ENCODE peak calls at places on chromosome 21, in eight cellular contexts. V is Karpas-422; D is right lobe of liver; S is effector memory CD4-positive, alpha-beta T cell; G is tibial nerve; M is right atrium auricular region; U is ovary; L is GM23248. J is an unnamed sample. For H3K4me1, the result is how much of the 10 kb centered on the place peaks cover.

GRCh38 chr21:15850645-15851044 is 120.9 kb downstream of the USP25 start:
- DNase-seq in V (no peak), D (no peak), S (no peak), G (no peak), M (no peak), U (no peak), L (peak), J (no peak)

GRCh38 chr21:18289876-18290275 is 45.2 kb downstream of the CHODL start:
- DNase-seq in V (no peak), D (no peak), S (no peak), G (no peak), M (no peak), U (no peak), L (no peak), J (no peak)

GRCh38 chr21:15301736-15302135 is 236.9 kb upstream of the NRIP1 start:
- DNase-seq in V (no peak), D (no peak), S (no peak), G (no peak), M (no peak), U (no peak), L (peak), J (no peak)

GRCh38 chr21:29316029-29316742 is 17.5 kb downstream of the BACH1 start:
- DNase-seq in V (no peak), D (no peak), S (no peak), G (no peak), M (no peak), U (no peak), L (no peak), J (no peak)

GRCh38 chr21:32382108-32382601 is 10.7 kb downstream of the URB1 start:
- DNase-seq in V (no peak), D (no peak), S (no peak), G (no peak), M (no peak), U (no peak), L (peak), J (no peak)

GRCh38 chr21:31161157-31161556 is 122.9 kb upstream of the KRTAP19-8 start:
- DNase-seq in V (no peak), D (no peak), S (no peak), G (no peak), M (no peak), U (no peak), L (peak), J (no peak)

GRCh38 chr21:28743723-28744122 is 249.0 kb downstream of the LTN1 start:
- DNase-seq in V (no peak), D (no peak), S (no peak), G (no peak), M (no peak), U (no peak), L (no peak), J (no peak)

GRCh38 chr21:14554948-14555347 is 8.8 kb upstream of the SAMSN1 start:
- DNase-seq in V (no peak), D (no peak), S (no peak), G (no peak), M (no peak), U (no peak), L (peak), J (peak)

GRCh38 chr21:29091032-29091431 is 17.6 kb upstream of the CCT8 start:
- DNase-seq in V (no peak), D (no peak), S (no peak), G (no peak), M (no peak), U (no peak), L (peak), J (no peak)

GRCh38 chr21:45540601-45540970 is 1.7 kb downstream of the SLC19A1 start:
- DNase-seq in V (no peak), D (no peak), S (no peak), G (peak), M (no peak), U (peak), L (no peak), J (no peak)

GRCh38 chr21:14712121-14712520 is 166.0 kb upstream of the SAMSN1 start:
- DNase-seq in V (no peak), D (no peak), S (no peak), G (no peak), M (no peak), U (no peak), L (no peak), J (no peak)

GRCh38 chr21:27164208-27165172 is 197.6 kb upstream of the ADAMTS5 start:
- DNase-seq in V (no peak), D (no peak), S (no peak), G (no peak), M (no peak), U (no peak), L (no peak), J (no peak)

GRCh38 chr21:39134288-39134810 is 48.9 kb downstream of the PSMG1 start:
- DNase-seq in V (no peak), D (no peak), S (no peak), G (no peak), M (peak), U (no peak), L (no peak), J (no peak)

GRCh38 chr21:16590658-16591057 is 860.9 kb downstream of the USP25 start:
- DNase-seq in V (no peak), D (no peak), S (no peak), G (no peak), M (no peak), U (no peak), L (no peak), J (no peak)

GRCh38 chr21:39613029-39613934 is 542 bp downstream of the B3GALT5 start:
- DNase-seq in V (no peak), D (no peak), S (no peak), G (no peak), M (no peak), U (no peak), L (no peak), J (no peak)

GRCh38 chr21:16942703-16943102 is 570.1 kb upstream of the CXADR start:
- DNase-seq in V (no peak), D (no peak), S (no peak), G (no peak), M (no peak), U (no peak), L (peak), J (no peak)

GRCh38 chr21:27104749-27105439 is 138.0 kb upstream of the ADAMTS5 start:
- DNase-seq in V (no peak), D (no peak), S (no peak), G (no peak), M (no peak), U (no peak), L (peak), J (no peak)

GRCh38 chr21:39471598-39471997 is 19.8 kb downstream of the SH3BGR start:
- DNase-seq in V (no peak), D (no peak), S (no peak), G (no peak), M (no peak), U (no peak), L (no peak), J (no peak)

GRCh38 chr21:15063821-15064575 is 802 bp downstream of the NRIP1 start:
- DNase-seq in V (no peak), D (peak), S (no peak), G (peak), M (peak), U (peak), L (peak), J (peak)

GRCh38 chr21:24693779-24694178 is 913.5 kb downstream of the MRPL39 start:
- DNase-seq in V (no peak), D (no peak), S (no peak), G (no peak), M (no peak), U (no peak), L (no peak), J (no peak)

GRCh38 chr21:9758888-9759287 is 762.5 kb upstream of the TPTE start:
- DNase-seq in V (no peak), D (no peak), S (no peak), G (no peak), M (no peak), U (no peak), L (no peak), J (no peak)

GRCh38 chr21:28805885-28806284 is 186.8 kb downstream of the LTN1 start:
- DNase-seq in V (no peak), D (no peak), S (no peak), G (no peak), M (no peak), U (no peak), L (peak), J (no peak)

GRCh38 chr21:38958940-38959685 is 153.4 kb downstream of the ETS2 start:
- DNase-seq in V (no peak), D (peak), S (no peak), G (no peak), M (peak), U (no peak), L (peak), J (peak)

GRCh38 chr21:26964379-26964778 is 2.5 kb downstream of the ADAMTS5 start:
- DNase-seq in V (no peak), D (no peak), S (no peak), G (peak), M (peak), U (peak), L (peak), J (no peak)

GRCh38 chr21:17451364-17451869 is 61.4 kb upstream of the CXADR start:
- DNase-seq in V (no peak), D (no peak), S (no peak), G (no peak), M (no peak), U (no peak), L (peak), J (no peak)

GRCh38 chr21:31524140-31524539 is 135.4 kb upstream of the SOD1 start:
- DNase-seq in V (no peak), D (no peak), S (no peak), G (no peak), M (no peak), U (no peak), L (no peak), J (no peak)

GRCh38 chr21:39055167-39055767 is 128.0 kb downstream of the PSMG1 start:
- DNase-seq in V (peak), D (no peak), S (no peak), G (no peak), M (no peak), U (no peak), L (peak), J (no peak)

GRCh38 chr21:29182674-29183073 is 52.2 kb downstream of the MAP3K7CL start:
- DNase-seq in V (no peak), D (no peak), S (no peak), G (no peak), M (no peak), U (no peak), L (no peak), J (no peak)

GRCh38 chr21:37367758-37368535 is 1.4 kb downstream of the DYRK1A start:
- DNase-seq in V (peak), D (peak), S (no peak), G (no peak), M (no peak), U (peak), L (peak), J (peak)

GRCh38 chr21:44918581-44919033 is 2.1 kb downstream of the ITGB2 start:
- DNase-seq in V (no peak), D (peak), S (no peak), G (no peak), M (no peak), U (no peak), L (no peak), J (no peak)

GRCh38 chr21:21688877-21689276 is 690.7 kb downstream of the NCAM2 start:
- DNase-seq in V (no peak), D (no peak), S (no peak), G (no peak), M (no peak), U (no peak), L (peak), J (peak)

GRCh38 chr21:29367335-29367734 is 68.6 kb downstream of the BACH1 start:
- DNase-seq in V (no peak), D (no peak), S (no peak), G (no peak), M (no peak), U (no peak), L (no peak), J (no peak)

GRCh38 chr21:15826908-15827601 is 97.3 kb downstream of the USP25 start:
- DNase-seq in V (no peak), D (no peak), S (no peak), G (no peak), M (no peak), U (no peak), L (no peak), J (no peak)

GRCh38 chr21:15121655-15122120 is 56.9 kb upstream of the NRIP1 start:
- DNase-seq in V (no peak), D (peak), S (no peak), G (no peak), M (no peak), U (peak), L (peak), J (no peak)

GRCh38 chr21:28540514-28540913 is 452.2 kb downstream of the LTN1 start:
- DNase-seq in V (no peak), D (no peak), S (no peak), G (no peak), M (no peak), U (no peak), L (peak), J (no peak)

GRCh38 chr21:27769763-27770162 is 802.9 kb upstream of the ADAMTS5 start:
- DNase-seq in V (no peak), D (no peak), S (no peak), G (no peak), M (no peak), U (no peak), L (no peak), J (no peak)

GRCh38 chr21:15804247-15804985 is 74.6 kb downstream of the USP25 start:
- DNase-seq in V (no peak), D (no peak), S (no peak), G (no peak), M (no peak), U (no peak), L (no peak), J (no peak)

GRCh38 chr21:34075099-34075425 is 1.7 kb downstream of the MRPS6 start:
- DNase-seq in V (no peak), D (no peak), S (no peak), G (no peak), M (no peak), U (no peak), L (no peak), J (no peak)
- H3K4me1 ChIP-seq in V (half or more), D (under half), S (under half), G (half or more), M (half or more), U (under half), L (under half), J (half or more)

DNA sequence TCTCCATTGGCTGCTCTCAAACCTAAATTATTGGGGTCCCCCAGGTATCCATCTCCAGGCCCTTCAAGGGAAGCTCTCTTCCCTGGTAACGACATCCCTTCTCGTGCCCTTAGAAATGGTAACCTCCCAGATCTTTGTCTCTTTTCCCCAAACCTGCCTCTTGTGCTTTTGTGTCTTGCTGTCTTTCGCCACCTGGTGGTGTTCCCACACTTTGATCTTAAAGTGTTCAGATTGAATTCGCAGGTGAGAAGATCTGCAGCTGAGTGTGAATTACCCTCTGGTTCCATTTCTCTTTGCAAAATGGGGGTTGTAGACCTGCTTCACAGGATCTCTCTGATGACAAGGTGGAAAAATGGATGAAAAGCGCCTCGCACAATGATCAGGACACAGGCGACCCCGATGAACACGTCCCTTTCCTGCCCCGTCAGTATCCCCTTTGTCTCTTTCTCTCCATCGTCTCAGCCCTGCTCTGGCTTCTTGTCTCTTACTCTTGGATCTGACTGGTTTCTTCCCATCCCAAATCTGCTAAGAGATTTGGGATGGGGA is 53.1 kb downstream of the DOP1B start:
- DNase-seq in V (peak), D (peak), S (no peak), G (no peak), M (no peak), U (no peak), L (peak), J (peak)
- H3K4me1 ChIP-seq in V (under half), D (under half), S (under half), G (under half), M (under half), U (under half), L (under half), J (under half)

GRCh38 chr21:43774163-43774562 is 1.9 kb downstream of the CSTB start:
- DNase-seq in V (no peak), D (no peak), S (no peak), G (no peak), M (no peak), U (no peak), L (no peak), J (no peak)
- H3K4me1 ChIP-seq in V (under half), D (under half), S (under half), G (under half), M (under half), U (under half), L (under half), J (under half)

GRCh38 chr21:33769057-33769456 is 126.8 kb downstream of the ITSN1 start:
- DNase-seq in V (no peak), D (no peak), S (no peak), G (no peak), M (no peak), U (no peak), L (no peak), J (no peak)
- H3K4me1 ChIP-seq in V (under half), D (under half), S (under half), G (under half), M (under half), U (under half), L (under half), J (under half)

GRCh38 chr21:40717008-40717407 is 129.9 kb downstream of the DSCAM start:
- DNase-seq in V (no peak), D (no peak), S (no peak), G (no peak), M (no peak), U (no peak), L (no peak), J (no peak)
- H3K4me1 ChIP-seq in V (under half), D (under half), S (under half), G (under half), M (under half), U (under half), L (under half), J (under half)

GRCh38 chr21:46543306-46543705 is 61.6 kb downstream of the S100B start:
- DNase-seq in V (no peak), D (no peak), S (no peak), G (no peak), M (no peak), U (no peak), L (no peak), J (no peak)
- H3K4me1 ChIP-seq in V (under half), D (under half), S (under half), G (under half), M (under half), U (under half), L (under half), J (under half)

GRCh38 chr21:42777757-42778344 is 101.5 kb downstream of the WDR4 start:
- DNase-seq in V (peak), D (no peak), S (no peak), G (no peak), M (no peak), U (no peak), L (no peak), J (no peak)
- H3K4me1 ChIP-seq in V (under half), D (under half), S (under half), G (under half), M (under half), U (under half), L (under half), J (under half)

J was measured in DND-41.